ENCODE peak calls at places on chromosomes 7 and 10, in nine cellular contexts. G is GM23248; J is Peyer's patch; Q is pancreas; R is prostate gland; O is CD4-positive, alpha-beta memory T cell; Y is esophagus squamous epithelium; L is neuronal stem cell; I is GM23338. S is an unnamed sample.

GRCh38 chr7:74479961-74480829 is 26.5 kb downstream of the GTF2IRD1 start:
- DNase-seq in L (peak; percentile 78), O (no peak), I (peak; percentile 89), R (peak; percentile 79), J (peak; percentile 82), Q (peak; percentile 93), G (peak; percentile 98), Y (no peak), S (peak; percentile 41)

GRCh38 chr7:29146888-29147609 is 712 bp upstream of the CPVL start:
- DNase-seq in Y (no peak), G (peak; percentile 50), I (peak; percentile 43), R (peak; percentile 15), Q (peak; percentile 4), L (no peak), O (no peak), J (no peak), S (no peak)

GRCh38 chr10:124264271-124264670 is 154.5 kb downstream of the OAT start:
- DNase-seq in L (no peak), Q (no peak), R (no peak), Y (no peak), O (no peak), J (no peak), I (no peak), G (no peak), S (no peak)

GRCh38 chr10:124290095-124290795 is 128.5 kb downstream of the OAT start:
- DNase-seq in J (peak; percentile 40), I (no peak), L (no peak), Y (no peak), O (no peak), R (no peak), Q (no peak), G (no peak), S (no peak)

GRCh38 chr10:120580651-120581259 is 123.7 kb downstream of the PLPP4 start:
- DNase-seq in I (no peak), J (no peak), G (no peak), Y (no peak), O (no peak), R (no peak), L (no peak), Q (no peak), S (no peak)

GRCh38 chr10:70303731-70304130 is 19.9 kb upstream of the NPFFR1 start:
- DNase-seq in Q (no peak), L (no peak), Y (no peak), R (no peak), G (no peak), O (no peak), I (no peak), J (no peak), S (no peak)

GRCh38 chr7:17183630-17184328 is 114.7 kb upstream of the AHR start:
- DNase-seq in Q (no peak), J (no peak), G (peak; percentile 56), Y (no peak), I (no peak), L (no peak), O (no peak), R (no peak), S (no peak)

GRCh38 chr10:88165849-88166271 is 302.4 kb downstream of the PTEN start:
- DNase-seq in R (no peak), I (no peak), J (no peak), O (no peak), Q (no peak), Y (no peak), G (peak; percentile 85), L (no peak), S (no peak)

GRCh38 chr10:89792187-89792586 is 90.8 kb downstream of the KIF20B start:
- DNase-seq in O (no peak), R (no peak), Y (no peak), G (peak; percentile 19), I (no peak), L (no peak), J (no peak), Q (no peak), S (no peak)

GRCh38 chr7:148435715-148436114 is 154.9 kb upstream of the C7orf33 start:
- DNase-seq in Q (no peak), L (no peak), Y (no peak), J (no peak), I (no peak), G (no peak), R (no peak), O (no peak), S (no peak)

GRCh38 chr7:155355745-155356144 is 58.1 kb downstream of the INSIG1 start:
- DNase-seq in Q (no peak), Y (no peak), J (peak; percentile 31), L (no peak), G (no peak), I (no peak), R (no peak), O (no peak), S (no peak)

GRCh38 chr10:34075269-34075926 is 739.7 kb downstream of the PARD3 start:
- DNase-seq in J (no peak), L (no peak), I (no peak), G (no peak), Q (no peak), O (no peak), R (peak; percentile 49), Y (no peak), S (no peak)

GRCh38 chr10:92291610-92291859 is 568 bp downstream of the MARCHF5 start:
- DNase-seq in G (no peak), L (no peak), R (no peak), Y (no peak), I (no peak), Q (no peak), O (no peak), J (no peak), S (no peak)

GRCh38 chr10:55091691-55092328 is 290.8 kb upstream of the PCDH15 start:
- DNase-seq in I (peak; percentile 45), Y (no peak), R (no peak), L (no peak), O (no peak), J (no peak), G (peak; percentile 47), Q (no peak), S (no peak)

GRCh38 chr10:77636286-77636966 is 1.2 kb downstream of the KCNMA1 start:
- DNase-seq in R (no peak), O (no peak), Q (no peak), G (peak; percentile 47), I (peak; percentile 58), Y (no peak), L (no peak), J (no peak), S (no peak)
- H3K27me3 ChIP-seq in R (peaks cover 18% of the 10 kb centered on the region), O (peaks cover 5% of the 10 kb centered on the region), Q (no peaks in the 10 kb centered on the region), G (no peaks in the 10 kb centered on the region), I (peaks cover 60% of the 10 kb centered on the region), Y (peaks cover 89% of the 10 kb centered on the region), L (peaks cover 13% of the 10 kb centered on the region), J (no peaks in the 10 kb centered on the region), S (peaks cover 32% of the 10 kb centered on the region)

GRCh38 chr7:47298636-47299035 is 283.3 kb downstream of the TNS3 start:
- DNase-seq in I (no peak), G (no peak), R (no peak), O (no peak), Y (no peak), Q (no peak), J (peak; percentile 13), L (no peak), S (no peak)
- H3K4me3 ChIP-seq in I (no peak overlapping the region), G (no peak overlapping the region), R (no peak overlapping the region), O (no peak overlapping the region), Y (no peak overlapping the region), Q (no peak overlapping the region), J (no peak overlapping the region), L (no peak overlapping the region), S (no peak overlapping the region)

GRCh38 chr10:132595021-132595420 is 57.4 kb downstream of the INPP5A start:
- DNase-seq in Q (no peak), G (no peak), L (no peak), J (peak; percentile 24), I (no peak), Y (no peak), R (no peak), O (no peak), S (no peak)
- H3K4me1 ChIP-seq in Q (peaks cover 27% of the 10 kb centered on the region), G (peaks cover 10% of the 10 kb centered on the region), L (peaks cover 6% of the 10 kb centered on the region), J (peaks cover 69% of the 10 kb centered on the region), I (no peaks in the 10 kb centered on the region), Y (peaks cover 35% of the 10 kb centered on the region), R (peaks cover 19% of the 10 kb centered on the region), O (peaks cover 22% of the 10 kb centered on the region), S (peaks cover 1% of the 10 kb centered on the region)

GRCh38 chr10:118542205-118542604 is 53.2 kb downstream of the PRLHR start:
- DNase-seq in L (no peak), J (no peak), G (no peak), Q (no peak), O (no peak), R (no peak), I (no peak), Y (no peak), S (no peak)

GRCh38 chr10:118544401-118544948 is 51.0 kb downstream of the PRLHR start:
- DNase-seq in I (no peak), G (no peak), Q (no peak), Y (no peak), R (no peak), L (no peak), O (no peak), J (no peak), S (no peak)

GRCh38 chr10:118541718-118542117 is 53.7 kb downstream of the PRLHR start:
- DNase-seq in L (no peak), R (no peak), G (no peak), I (no peak), O (no peak), Y (no peak), J (no peak), Q (no peak), S (no peak)

GRCh38 chr10:118543714-118544400 is 51.6 kb downstream of the PRLHR start:
- DNase-seq in L (peak; percentile 26), J (peak; percentile 68), I (peak; percentile 83), G (peak; percentile 75), Y (no peak), Q (peak; percentile 33), O (peak; percentile 16), R (peak; percentile 46), S (peak; percentile 57)

GRCh38 chr10:118542789-118543188 is 52.7 kb downstream of the PRLHR start:
- DNase-seq in R (no peak), Y (no peak), L (no peak), O (no peak), I (no peak), Q (no peak), J (no peak), G (no peak), S (no peak)
- H3K27me3 ChIP-seq in R (no peaks in the 10 kb centered on the region), Y (peaks cover 28% of the 10 kb centered on the region), L (no peaks in the 10 kb centered on the region), O (peaks cover 9% of the 10 kb centered on the region), I (no peaks in the 10 kb centered on the region), Q (no peaks in the 10 kb centered on the region), J (no peaks in the 10 kb centered on the region), G (no peaks in the 10 kb centered on the region), S (no peaks in the 10 kb centered on the region)

GRCh38 chr7:23467281-23467680 is 3.0 kb downstream of the IGF2BP3 start:
- DNase-seq in O (no peak), R (no peak), Y (no peak), G (peak; percentile 31), J (no peak), Q (no peak), I (peak; percentile 50), L (no peak), S (no peak)
- H3K4me3 ChIP-seq in O (no peak overlapping the region), R (no peak overlapping the region), Y (no peak overlapping the region), G (peak overlapping the region; percentile 82), J (no peak overlapping the region), Q (no peak overlapping the region), I (peak overlapping the region; percentile 64), L (peak overlapping the region; percentile 93), S (peak overlapping the region; percentile 97)

S was measured in iPS DF 6.9.